ENCODE peak calls at places on chromosomes 16 and 17, in eight cellular contexts. F is Kasumi-1; U is NCI-H2081; H is left ventricle myocardium inferior; S is pancreas; X is central memory CD4-positive, alpha-beta T cell; E is GM06990; D is Caki2. J is an unnamed sample.

GRCh38 chr16:1169285-1170075 is 16.6 kb downstream of the CACNA1H start:
- DNase-seq in X (no peak), H (no peak), D (no peak), U (no peak), F (no peak), S (no peak), E (no peak), J (no peak)

GRCh38 chr16:75048546-75048945 is 49.7 kb downstream of the ZNRF1 start:
- DNase-seq in S (no peak), F (no peak), H (no peak), U (no peak), X (no peak), E (no peak), D (no peak), J (no peak)

GRCh38 chr17:48413613-48414405 is 16.2 kb downstream of the SKAP1 start:
- DNase-seq in S (no peak), D (no peak), H (no peak), U (no peak), F (no peak), E (no peak), X (no peak), J (no peak)

GRCh38 chr16:23678430-23679273 is at the start of gene PLK1:
- DNase-seq in D (peak; percentile 93), H (peak; percentile 71), X (peak; percentile 66), S (peak; percentile 58), F (peak; percentile 63), E (peak; percentile 87), U (peak; percentile 84), J (peak; percentile 80)

GRCh38 chr17:14756469-14756868 is 455.6 kb downstream of the HS3ST3B1 start:
- DNase-seq in D (peak; percentile 39), F (no peak), S (no peak), E (no peak), H (no peak), U (no peak), X (no peak), J (no peak)

GRCh38 chr16:75620326-75621169 is 2.5 kb downstream of the ADAT1 start:
- DNase-seq in E (no peak), H (no peak), F (no peak), X (peak; percentile 65), U (no peak), D (no peak), S (no peak), J (no peak)

GRCh38 chr16:56191807-56192643 is 736 bp downstream of the GNAO1 start:
- DNase-seq in H (no peak), D (no peak), E (no peak), F (no peak), X (no peak), S (no peak), U (no peak), J (no peak)

GRCh38 chr16:89417352-89417751 is 73.0 kb downstream of the ANKRD11 start:
- DNase-seq in X (no peak), H (no peak), F (no peak), D (no peak), S (no peak), U (no peak), E (no peak), J (no peak)

GRCh38 chr16:31535737-31536136 is 8.0 kb downstream of the AHSP start:
- DNase-seq in X (no peak), U (no peak), E (no peak), F (no peak), D (no peak), S (no peak), H (no peak), J (no peak)

J was measured in brain microvascular endothelial cell.